ENCODE peak calls at places on chromosomes 1 and 21, in seven cellular contexts. One of them, this sample, is unnamed.

GRCh38 chr21:44513389-44514217 is 26.4 kb downstream of the KRTAP10-1 start:
- DNase-seq in astrocyte of the cerebellum: no peak
- DNase-seq in cardiac fibroblast: no peak
- DNase-seq in left lung: no peak
- DNase-seq in stimulated activated CD8-positive, alpha-beta memory T cell treated with anti-CD3 and anti-CD28 coated beads, Interleukin-15, amount 100 ng/mL, for 1 hour: no peak
- DNase-seq in H54: peak
- DNase-seq in NCI-H774: no peak
- DNase-seq in this sample: no peak

GRCh38 chr1:33383974-33384767 is 46.7 kb downstream of the PHC2 start:
- DNase-seq in cardiac fibroblast: peak
- DNase-seq in astrocyte of the cerebellum: peak
- DNase-seq in stimulated activated CD8-positive, alpha-beta memory T cell treated with anti-CD3 and anti-CD28 coated beads, Interleukin-15, amount 100 ng/mL, for 1 hour: no peak
- DNase-seq in H54: peak
- DNase-seq in left lung: no peak
- DNase-seq in NCI-H774: no peak
- DNase-seq in this sample: no peak

GRCh38 chr21:32516729-32517649 is 68.3 kb downstream of the TCP10L start:
- DNase-seq in NCI-H774: no peak
- DNase-seq in astrocyte of the cerebellum: peak
- DNase-seq in stimulated activated CD8-positive, alpha-beta memory T cell treated with anti-CD3 and anti-CD28 coated beads, Interleukin-15, amount 100 ng/mL, for 1 hour: no peak
- DNase-seq in cardiac fibroblast: peak
- DNase-seq in left lung: no peak
- DNase-seq in H54: no peak
- DNase-seq in this sample: no peak

GRCh38 chr1:167122568-167122967 is 28.7 kb downstream of the STYXL2 start:
- DNase-seq in H54: no peak
- DNase-seq in left lung: no peak
- DNase-seq in stimulated activated CD8-positive, alpha-beta memory T cell treated with anti-CD3 and anti-CD28 coated beads, Interleukin-15, amount 100 ng/mL, for 1 hour: no peak
- DNase-seq in astrocyte of the cerebellum: no peak
- DNase-seq in NCI-H774: no peak
- DNase-seq in cardiac fibroblast: no peak
- DNase-seq in this sample: no peak

GRCh38 chr1:101520302-101520701 is 283.5 kb downstream of the S1PR1 start:
- DNase-seq in NCI-H774: peak
- DNase-seq in H54: peak
- DNase-seq in astrocyte of the cerebellum: peak
- DNase-seq in left lung: no peak
- DNase-seq in cardiac fibroblast: peak
- DNase-seq in stimulated activated CD8-positive, alpha-beta memory T cell treated with anti-CD3 and anti-CD28 coated beads, Interleukin-15, amount 100 ng/mL, for 1 hour: no peak
- DNase-seq in this sample: no peak

GRCh38 chr21:33541105-33541711 is 709 bp downstream of the GART start:
- DNase-seq in H54: no peak
- DNase-seq in cardiac fibroblast: peak
- DNase-seq in stimulated activated CD8-positive, alpha-beta memory T cell treated with anti-CD3 and anti-CD28 coated beads, Interleukin-15, amount 100 ng/mL, for 1 hour: no peak
- DNase-seq in astrocyte of the cerebellum: no peak
- DNase-seq in left lung: no peak
- DNase-seq in NCI-H774: no peak
- DNase-seq in this sample: no peak

GRCh38 chr1:156356875-156357534 is 12.0 kb upstream of the RHBG start:
- DNase-seq in H54: peak
- DNase-seq in NCI-H774: peak
- DNase-seq in stimulated activated CD8-positive, alpha-beta memory T cell treated with anti-CD3 and anti-CD28 coated beads, Interleukin-15, amount 100 ng/mL, for 1 hour: peak
- DNase-seq in left lung: peak
- DNase-seq in cardiac fibroblast: no peak
- DNase-seq in astrocyte of the cerebellum: no peak
- DNase-seq in this sample: peak

GRCh38 chr1:219174672-219175564 is 1.2 kb downstream of the LYPLAL1 start:
- DNase-seq in cardiac fibroblast: peak
- DNase-seq in left lung: peak
- DNase-seq in stimulated activated CD8-positive, alpha-beta memory T cell treated with anti-CD3 and anti-CD28 coated beads, Interleukin-15, amount 100 ng/mL, for 1 hour: no peak
- DNase-seq in NCI-H774: no peak
- DNase-seq in astrocyte of the cerebellum: peak
- DNase-seq in H54: peak
- DNase-seq in this sample: no peak

GRCh38 chr1:9397984-9398526 is 105.4 kb downstream of the SPSB1 start:
- DNase-seq in astrocyte of the cerebellum: no peak
- DNase-seq in H54: no peak
- DNase-seq in stimulated activated CD8-positive, alpha-beta memory T cell treated with anti-CD3 and anti-CD28 coated beads, Interleukin-15, amount 100 ng/mL, for 1 hour: no peak
- DNase-seq in NCI-H774: no peak
- DNase-seq in left lung: no peak
- DNase-seq in cardiac fibroblast: peak
- DNase-seq in this sample: no peak